ENCODE peak calls at places on chromosomes 3 and 15, in six cellular contexts. J is left ventricle myocardium inferior, M is lung, A is body of pancreas, O is heart left ventricle, S is upper lobe of left lung. I is an unnamed sample.

GRCh38 chr3:40546811-40547210 is 22.1 kb downstream of the ZNF621 start:
- DNase-seq in J (no peak), M (no peak), A (no peak), O (no peak), S (no peak), I (no peak)

GRCh38 chr3:160434071-160434470 is 15.5 kb downstream of the TRIM59 start:
- DNase-seq in J (no peak), M (no peak), A (no peak), O (no peak), S (no peak), I (peak)

GRCh38 chr15:70508561-70509281 is 254.6 kb downstream of the UACA start:
- DNase-seq in J (no peak), M (no peak), A (no peak), O (no peak), S (peak), I (no peak)

GRCh38 chr3:32455609-32456428 is 46.8 kb downstream of the CMTM6 start:
- DNase-seq in J (no peak), M (no peak), A (no peak), O (no peak), S (no peak), I (no peak)

GRCh38 chr3:87503901-87504498 is 227.6 kb upstream of the POU1F1 start:
- DNase-seq in J (no peak), M (no peak), A (peak), O (no peak), S (peak), I (peak)

GRCh38 chr3:11600501-11601282 is 43.0 kb downstream of the VGLL4 start:
- DNase-seq in J (peak), M (peak), A (peak), O (peak), S (no peak), I (peak)

GRCh38 chr3:71129611-71130515 is 453.7 kb downstream of the FOXP1 start:
- DNase-seq in J (no peak), M (no peak), A (no peak), O (no peak), S (no peak), I (no peak)

GRCh38 chr15:94791516-94791915 is 560.2 kb downstream of the MCTP2 start:
- DNase-seq in J (no peak), M (no peak), A (no peak), O (no peak), S (no peak), I (no peak)

GRCh38 chr3:53318522-53318921 is 28.8 kb downstream of the DCP1A start:
- DNase-seq in J (no peak), M (no peak), A (no peak), O (no peak), S (no peak), I (peak)

GRCh38 chr15:85037617-85038016 is 56.0 kb downstream of the PDE8A start:
- DNase-seq in J (no peak), M (no peak), A (no peak), O (no peak), S (no peak), I (no peak)

GRCh38 chr15:100869151-100869999 is 10.3 kb upstream of the ALDH1A3 start:
- DNase-seq in J (no peak), M (no peak), A (no peak), O (no peak), S (no peak), I (no peak)

GRCh38 chr3:29705906-29706507 is 425.1 kb downstream of the RBMS3 start:
- DNase-seq in J (no peak), M (no peak), A (no peak), O (no peak), S (no peak), I (no peak)

GRCh38 chr3:49689046-49689886 is at the start of the genes MST1 and RNF123:
- DNase-seq in J (peak), M (peak), A (peak), O (peak), S (peak), I (peak)

GRCh38 chr3:193165431-193166120 is 75.4 kb upstream of the PLAAT1 start:
- DNase-seq in J (no peak), M (no peak), A (no peak), O (no peak), S (no peak), I (no peak)

GRCh38 chr15:28114721-28115622 is 15.9 kb upstream of the OCA2 start:
- DNase-seq in J (no peak), M (no peak), A (no peak), O (no peak), S (no peak), I (no peak)

GRCh38 chr3:133792171-133792763 is 13.3 kb upstream of the SRPRB start:
- DNase-seq in J (no peak), M (no peak), A (no peak), O (no peak), S (no peak), I (no peak)

GRCh38 chr3:155080692-155081091 is 573 bp downstream of the MME start:
- DNase-seq in J (no peak), M (no peak), A (no peak), O (no peak), S (no peak), I (no peak)

GRCh38 chr3:9439331-9439730 is 41.9 kb downstream of the SETD5 start:
- DNase-seq in J (no peak), M (no peak), A (no peak), O (no peak), S (no peak), I (no peak)

GRCh38 chr15:89656116-89656815 is 999 bp upstream of the KIF7 start:
- DNase-seq in J (no peak), M (no peak), A (no peak), O (no peak), S (no peak), I (no peak)

GRCh38 chr3:197031315-197032285 is 2.0 kb upstream of the MELTF start:
- DNase-seq in J (peak), M (peak), A (peak), O (peak), S (peak), I (peak)

GRCh38 chr3:55604846-55605245 is 117.7 kb upstream of the WNT5A start:
- DNase-seq in J (no peak), M (no peak), A (no peak), O (no peak), S (no peak), I (no peak)

GRCh38 chr3:42118762-42119361 is 27.7 kb downstream of the TRAK1 start:
- DNase-seq in J (no peak), M (no peak), A (peak), O (peak), S (peak), I (no peak)

GRCh38 chr3:53231532-53232511 is 24.0 kb downstream of the TKT start:
- DNase-seq in J (peak), M (no peak), A (no peak), O (no peak), S (no peak), I (no peak)

GRCh38 chr3:132983143-132983770 is 54.9 kb upstream of the TMEM108 start:
- DNase-seq in J (no peak), M (no peak), A (no peak), O (no peak), S (no peak), I (no peak)

GRCh38 chr15:71272932-71273331 is 157.7 kb downstream of the THSD4 start:
- DNase-seq in J (no peak), M (no peak), A (no peak), O (no peak), S (no peak), I (no peak)

GRCh38 chr15:99438691-99439523 is 126.9 kb upstream of the MEF2A start:
- DNase-seq in J (no peak), M (no peak), A (peak), O (no peak), S (no peak), I (no peak)

GRCh38 chr15:45522931-45523331 is 376 bp upstream of the SLC30A4 start:
- DNase-seq in J (no peak), M (peak), A (no peak), O (no peak), S (no peak), I (no peak)

GRCh38 chr3:71254658-71255057 is 328.9 kb downstream of the FOXP1 start:
- DNase-seq in J (no peak), M (peak), A (no peak), O (no peak), S (peak), I (peak)

GRCh38 chr3:4334548-4334947 is 31.4 kb downstream of the SETMAR start:
- DNase-seq in J (no peak), M (no peak), A (no peak), O (no peak), S (no peak), I (no peak)
- TF ChIP-seq CTCF in J (no peak), M (no peak), A (no peak), O (no peak), S (no peak), I (no peak)

DNA sequence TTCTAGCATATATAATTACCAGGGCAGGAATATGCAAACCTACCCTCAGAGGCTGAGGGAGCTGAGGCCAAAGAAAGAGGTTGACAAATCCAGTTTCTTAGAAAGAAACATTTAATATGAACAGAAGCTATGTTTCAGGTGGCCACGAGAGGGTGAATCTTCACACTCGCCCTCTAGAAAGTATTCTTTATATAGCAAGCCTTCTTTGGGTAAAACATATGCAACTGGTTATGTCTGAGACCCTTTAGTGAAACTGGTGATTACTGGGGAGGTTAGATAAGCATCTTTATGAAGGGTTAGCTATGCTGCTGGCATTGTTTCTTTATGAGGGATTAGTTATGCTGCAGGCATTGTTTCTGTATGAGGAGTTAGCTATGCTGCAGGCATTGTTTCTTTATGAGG is 50.7 kb upstream of the GOLGA6L2 start:
- DNase-seq in J (no peak), M (no peak), A (peak), O (no peak), S (no peak), I (no peak)
- TF ChIP-seq CTCF in J (peak), M (no peak), A (peak), O (no peak), S (no peak), I (no peak)

DNA sequence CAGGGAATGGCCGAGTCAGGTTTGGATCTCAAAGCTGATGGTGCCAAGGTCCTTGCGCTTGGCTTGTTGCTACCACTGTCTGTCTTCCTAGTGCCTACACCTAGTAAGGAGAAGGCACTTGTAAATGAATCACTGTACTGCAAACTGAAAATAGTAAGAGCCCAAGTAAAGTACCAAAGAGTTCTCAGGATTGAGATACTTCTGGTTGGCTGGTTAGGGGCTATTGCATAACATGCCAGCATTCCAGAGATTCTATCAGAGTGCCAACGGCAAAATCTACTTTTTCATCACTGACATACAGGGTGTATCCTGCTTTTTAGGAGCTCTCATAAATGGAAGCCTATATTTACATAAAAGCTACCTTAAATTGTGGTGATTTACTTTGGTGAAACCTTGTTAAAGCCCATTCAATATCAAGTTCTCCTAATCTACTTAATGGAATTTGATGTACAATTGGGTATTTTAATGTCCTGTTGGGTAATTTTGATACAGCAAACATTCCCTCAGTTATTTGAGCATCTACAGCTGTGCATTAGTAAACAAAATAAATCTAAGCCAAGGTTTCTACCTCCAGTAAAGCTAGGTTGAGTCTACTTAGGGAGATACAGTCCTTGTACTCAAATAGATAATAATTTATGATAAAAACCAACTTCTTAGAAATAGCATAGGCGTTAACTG is 30.7 kb upstream of the CHD2 start:
- DNase-seq in J (no peak), M (no peak), A (no peak), O (no peak), S (no peak), I (peak)
- TF ChIP-seq CTCF in J (no peak), M (no peak), A (no peak), O (no peak), S (no peak), I (no peak)

GRCh38 chr15:75713338-75713895 is 769 bp upstream of the CSPG4 start:
- DNase-seq in J (no peak), M (no peak), A (no peak), O (no peak), S (no peak), I (no peak)
- TF ChIP-seq CTCF in J (no peak), M (no peak), A (no peak), O (no peak), S (no peak), I (no peak)

GRCh38 chr3:131004603-131005002 is 22.0 kb downstream of the ASTE1 start:
- DNase-seq in J (no peak), M (no peak), A (no peak), O (no peak), S (no peak), I (no peak)
- TF ChIP-seq CTCF in J (no peak), M (no peak), A (no peak), O (no peak), S (no peak), I (no peak)

GRCh38 chr3:189949580-189949979 is 171.1 kb downstream of the P3H2 start:
- DNase-seq in J (no peak), M (no peak), A (no peak), O (no peak), S (no peak), I (no peak)

GRCh38 chr3:189952272-189952671 is 168.4 kb downstream of the P3H2 start:
- DNase-seq in J (no peak), M (no peak), A (no peak), O (no peak), S (no peak), I (no peak)

GRCh38 chr3:189947948-189948723 is 172.6 kb downstream of the P3H2 start:
- DNase-seq in J (no peak), M (no peak), A (no peak), O (no peak), S (no peak), I (no peak)

GRCh38 chr3:189948724-189949045 is 172.0 kb downstream of the P3H2 start:
- DNase-seq in J (no peak), M (no peak), A (no peak), O (no peak), S (no peak), I (no peak)

DNA sequence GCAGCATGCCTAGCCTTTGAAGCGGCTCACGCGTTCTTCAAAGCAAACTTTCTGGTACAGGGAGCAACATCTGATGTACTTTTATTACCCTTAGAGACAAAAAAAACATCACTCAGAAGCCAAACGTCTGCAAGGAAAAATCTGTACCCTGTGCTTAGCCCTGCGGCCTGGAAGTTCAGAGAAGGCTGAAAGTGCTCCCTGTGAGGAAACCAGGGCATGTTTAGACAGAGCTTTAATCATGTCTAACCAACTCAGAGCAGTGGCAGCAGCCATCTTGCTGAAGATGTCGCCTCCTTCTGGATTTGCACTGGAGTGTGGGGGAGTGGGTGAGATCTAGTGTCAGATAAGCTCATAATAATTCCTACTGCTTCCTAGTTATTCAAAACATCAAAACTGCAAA is 170.4 kb downstream of the P3H2 start:
- DNase-seq in J (no peak), M (no peak), A (no peak), O (no peak), S (no peak), I (no peak)
- TF ChIP-seq CTCF in J (no peak), M (no peak), A (no peak), O (no peak), S (no peak), I (peak)

GRCh38 chr15:98272586-98272985 is 312.1 kb downstream of the ARRDC4 start:
- DNase-seq in J (no peak), M (no peak), A (no peak), O (no peak), S (no peak), I (no peak)
- TF ChIP-seq CTCF in J (no peak), M (no peak), A (no peak), O (no peak), S (no peak), I (no peak)

GRCh38 chr3:47421741-47422649 is 41.2 kb downstream of the PTPN23 start:
- DNase-seq in J (peak), M (no peak), A (peak), O (no peak), S (peak), I (no peak)

GRCh38 chr3:47419083-47420043 is 38.5 kb downstream of the PTPN23 start:
- DNase-seq in J (no peak), M (no peak), A (no peak), O (no peak), S (no peak), I (no peak)

GRCh38 chr3:47422743-47423142 is 41.9 kb downstream of the PTPN23 start:
- DNase-seq in J (no peak), M (no peak), A (no peak), O (no peak), S (no peak), I (no peak)

GRCh38 chr3:47420044-47420430 is 39.2 kb downstream of the PTPN23 start:
- DNase-seq in J (no peak), M (no peak), A (no peak), O (no peak), S (no peak), I (no peak)

DNA sequence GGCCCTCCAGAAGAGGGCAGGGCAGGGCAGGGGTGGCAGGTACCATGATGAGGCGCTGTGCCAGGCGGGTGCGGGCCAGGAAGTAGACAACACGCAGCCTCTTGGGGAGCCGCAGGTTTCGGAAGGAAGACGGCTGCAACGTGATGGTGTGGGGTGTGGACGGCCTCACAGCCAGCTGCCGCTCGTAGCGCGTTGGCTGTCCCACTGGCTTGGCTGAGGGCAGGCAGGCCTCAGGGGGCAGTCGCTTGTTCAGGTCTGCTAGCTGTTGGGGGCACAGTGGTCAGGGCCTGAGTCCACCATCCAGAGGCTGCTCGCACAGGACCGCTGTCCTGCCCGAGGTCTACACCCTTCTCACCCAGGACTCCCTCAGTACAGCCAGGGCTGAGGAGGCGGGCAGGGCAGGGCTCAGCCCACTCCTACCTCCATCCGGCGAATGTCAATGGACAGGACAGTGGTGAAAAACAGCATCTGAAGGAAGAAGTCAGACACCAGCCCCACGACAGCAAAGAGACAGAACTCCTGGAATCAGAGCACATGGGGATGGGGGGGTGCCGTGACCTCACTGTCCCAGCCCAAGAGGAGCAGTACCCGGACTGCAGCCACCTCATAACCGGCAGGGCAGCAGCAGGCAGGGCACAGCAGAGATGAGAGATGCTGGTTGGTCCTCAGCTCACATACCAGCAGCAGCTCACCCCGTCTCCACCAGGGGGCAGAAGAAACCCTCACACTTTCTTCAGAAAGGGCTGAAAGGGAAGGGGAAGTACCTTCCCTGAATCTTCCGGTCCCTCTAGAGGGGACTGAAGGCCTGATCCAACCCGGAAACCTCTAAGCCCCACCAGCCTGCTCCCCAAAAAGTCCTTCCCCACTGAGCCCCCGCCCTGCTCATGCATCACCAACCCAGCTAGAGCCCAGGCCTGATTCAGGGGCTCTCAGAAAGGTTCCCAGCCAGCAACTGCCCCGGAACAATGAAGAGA is 40.0 kb downstream of the PTPN23 start:
- DNase-seq in J (peak), M (peak), A (peak), O (peak), S (peak), I (peak)
- TF ChIP-seq CTCF in J (peak), M (peak), A (peak), O (peak), S (peak), I (peak)

I was measured in AG04449.